ENCODE peak calls at places on chromosomes 1 and 21, in six cellular contexts. One of them, this sample, is unnamed.

GRCh38 chr21:9735421-9735961 is 785.9 kb upstream of the TPTE start:
- DNase-seq in ascending aorta: no peak
- DNase-seq in heart left ventricle: no peak
- DNase-seq in astrocyte: no peak
- DNase-seq in SK-N-SH: no peak
- DNase-seq in Peyer's patch: no peak
- DNase-seq in this sample: no peak

GRCh38 chr1:5944069-5944847 is 48.0 kb downstream of the NPHP4 start:
- DNase-seq in ascending aorta: no peak
- DNase-seq in heart left ventricle: no peak
- DNase-seq in astrocyte: no peak
- DNase-seq in SK-N-SH: no peak
- DNase-seq in Peyer's patch: no peak
- DNase-seq in this sample: no peak

GRCh38 chr1:230270185-230270939 is 155.8 kb downstream of the PGBD5 start:
- DNase-seq in ascending aorta: no peak
- DNase-seq in heart left ventricle: no peak
- DNase-seq in astrocyte: peak; percentile 56
- DNase-seq in SK-N-SH: peak; percentile 66
- DNase-seq in Peyer's patch: no peak
- DNase-seq in this sample: no peak

GRCh38 chr1:110582378-110582777 is 23.8 kb downstream of the KCNA2 start:
- DNase-seq in ascending aorta: no peak
- DNase-seq in heart left ventricle: no peak
- DNase-seq in astrocyte: no peak
- DNase-seq in SK-N-SH: no peak
- DNase-seq in Peyer's patch: no peak
- DNase-seq in this sample: no peak

GRCh38 chr21:28235169-28235892 is 757.3 kb downstream of the LTN1 start:
- DNase-seq in ascending aorta: no peak
- DNase-seq in heart left ventricle: no peak
- DNase-seq in astrocyte: no peak
- DNase-seq in SK-N-SH: no peak
- DNase-seq in Peyer's patch: no peak
- DNase-seq in this sample: peak; percentile 9

GRCh38 chr1:18569811-18570545 is 60.7 kb upstream of the PAX7 start:
- DNase-seq in ascending aorta: no peak
- DNase-seq in heart left ventricle: no peak
- DNase-seq in astrocyte: no peak
- DNase-seq in SK-N-SH: peak; percentile 32
- DNase-seq in Peyer's patch: no peak
- DNase-seq in this sample: no peak

GRCh38 chr21:33395866-33396265 is 7.3 kb upstream of the IFNGR2 start:
- DNase-seq in ascending aorta: no peak
- DNase-seq in heart left ventricle: no peak
- DNase-seq in astrocyte: peak; percentile 70
- DNase-seq in SK-N-SH: no peak
- DNase-seq in Peyer's patch: no peak
- DNase-seq in this sample: no peak

GRCh38 chr1:197876894-197877293 is 25.5 kb upstream of the C1orf53 start:
- DNase-seq in ascending aorta: no peak
- DNase-seq in heart left ventricle: no peak
- DNase-seq in astrocyte: no peak
- DNase-seq in SK-N-SH: no peak
- DNase-seq in Peyer's patch: no peak
- DNase-seq in this sample: no peak

GRCh38 chr21:37415938-37416337 is 49.4 kb downstream of the DYRK1A start:
- DNase-seq in ascending aorta: no peak
- DNase-seq in heart left ventricle: no peak
- DNase-seq in astrocyte: no peak
- DNase-seq in SK-N-SH: no peak
- DNase-seq in Peyer's patch: no peak
- DNase-seq in this sample: no peak

GRCh38 chr1:18057643-18058042 is 50.0 kb upstream of the IGSF21 start:
- DNase-seq in ascending aorta: no peak
- DNase-seq in heart left ventricle: no peak
- DNase-seq in astrocyte: no peak
- DNase-seq in SK-N-SH: no peak
- DNase-seq in Peyer's patch: no peak
- DNase-seq in this sample: no peak

GRCh38 chr1:79100385-79100784 is 93.9 kb upstream of the ADGRL4 start:
- DNase-seq in ascending aorta: no peak
- DNase-seq in heart left ventricle: no peak
- DNase-seq in astrocyte: peak; percentile 91
- DNase-seq in SK-N-SH: no peak
- DNase-seq in Peyer's patch: no peak
- DNase-seq in this sample: no peak

GRCh38 chr1:152109231-152109997 is 5.8 kb downstream of the TCHH start:
- DNase-seq in ascending aorta: no peak
- DNase-seq in heart left ventricle: no peak
- DNase-seq in astrocyte: no peak
- DNase-seq in SK-N-SH: no peak
- DNase-seq in Peyer's patch: no peak
- DNase-seq in this sample: no peak

GRCh38 chr1:171267391-171267790 is 19.1 kb downstream of the FMO1 start:
- DNase-seq in ascending aorta: no peak
- DNase-seq in heart left ventricle: no peak
- DNase-seq in astrocyte: peak; percentile 56
- DNase-seq in SK-N-SH: no peak
- DNase-seq in Peyer's patch: no peak
- DNase-seq in this sample: no peak

GRCh38 chr1:74652711-74653131 is 20.9 kb downstream of the ERICH3 start:
- DNase-seq in ascending aorta: no peak
- DNase-seq in heart left ventricle: no peak
- DNase-seq in astrocyte: peak; percentile 98
- DNase-seq in SK-N-SH: no peak
- DNase-seq in Peyer's patch: no peak
- DNase-seq in this sample: no peak

GRCh38 chr1:220655961-220656720 is 34.0 kb upstream of the C1orf115 start:
- DNase-seq in ascending aorta: no peak
- DNase-seq in heart left ventricle: no peak
- DNase-seq in astrocyte: no peak
- DNase-seq in SK-N-SH: no peak
- DNase-seq in Peyer's patch: no peak
- DNase-seq in this sample: no peak

GRCh38 chr1:41282679-41283317 is 40.7 kb upstream of the SCMH1 start:
- DNase-seq in ascending aorta: no peak
- DNase-seq in heart left ventricle: peak; percentile 34
- DNase-seq in astrocyte: peak; percentile 8
- DNase-seq in SK-N-SH: peak; percentile 78
- DNase-seq in Peyer's patch: no peak
- DNase-seq in this sample: peak; percentile 79

GRCh38 chr21:44464351-44464750 is 9.0 kb downstream of the LRRC3 start:
- DNase-seq in ascending aorta: no peak
- DNase-seq in heart left ventricle: no peak
- DNase-seq in astrocyte: no peak
- DNase-seq in SK-N-SH: no peak
- DNase-seq in Peyer's patch: no peak
- DNase-seq in this sample: no peak

GRCh38 chr1:200150721-200151120 is 123.2 kb downstream of the NR5A2 start:
- DNase-seq in ascending aorta: no peak
- DNase-seq in heart left ventricle: no peak
- DNase-seq in astrocyte: peak; percentile 67
- DNase-seq in SK-N-SH: no peak
- DNase-seq in Peyer's patch: no peak
- DNase-seq in this sample: no peak

GRCh38 chr1:7262611-7263010 is 477.4 kb downstream of the CAMTA1 start:
- DNase-seq in ascending aorta: no peak
- DNase-seq in heart left ventricle: no peak
- DNase-seq in astrocyte: no peak
- DNase-seq in SK-N-SH: no peak
- DNase-seq in Peyer's patch: peak; percentile 68
- DNase-seq in this sample: no peak

GRCh38 chr1:212166296-212167039 is 118.7 kb upstream of the PPP2R5A start:
- DNase-seq in ascending aorta: no peak
- DNase-seq in heart left ventricle: no peak
- DNase-seq in astrocyte: no peak
- DNase-seq in SK-N-SH: no peak
- DNase-seq in Peyer's patch: no peak
- DNase-seq in this sample: no peak

GRCh38 chr1:192133350-192133950 is 24.8 kb upstream of the RGS18 start:
- DNase-seq in ascending aorta: no peak
- DNase-seq in heart left ventricle: no peak
- DNase-seq in astrocyte: peak; percentile 17
- DNase-seq in SK-N-SH: no peak
- DNase-seq in Peyer's patch: no peak
- DNase-seq in this sample: no peak

GRCh38 chr1:34742667-34743270 is 12.1 kb upstream of the GJB5 start:
- DNase-seq in ascending aorta: no peak
- DNase-seq in heart left ventricle: peak; percentile 66
- DNase-seq in astrocyte: no peak
- DNase-seq in SK-N-SH: peak; percentile 91
- DNase-seq in Peyer's patch: peak; percentile 91
- DNase-seq in this sample: peak; percentile 72
- TF ChIP-seq CTCF in ascending aorta: peak; percentile 95
- TF ChIP-seq CTCF in heart left ventricle: peak; percentile 92
- TF ChIP-seq CTCF in astrocyte: peak; percentile 73
- TF ChIP-seq CTCF in SK-N-SH: peak; percentile 82
- TF ChIP-seq CTCF in Peyer's patch: peak; percentile 92
- TF ChIP-seq CTCF in this sample: peak; percentile 99

GRCh38 chr1:65820983-65821382 is 28.3 kb downstream of the PDE4B start:
- DNase-seq in ascending aorta: no peak
- DNase-seq in heart left ventricle: no peak
- DNase-seq in astrocyte: peak; percentile 97
- DNase-seq in SK-N-SH: no peak
- DNase-seq in Peyer's patch: no peak
- DNase-seq in this sample: no peak

GRCh38 chr1:65830306-65830705 is 37.6 kb downstream of the PDE4B start:
- DNase-seq in ascending aorta: no peak
- DNase-seq in heart left ventricle: no peak
- DNase-seq in astrocyte: no peak
- DNase-seq in SK-N-SH: no peak
- DNase-seq in Peyer's patch: no peak
- DNase-seq in this sample: no peak

GRCh38 chr1:65824103-65824502 is 31.4 kb downstream of the PDE4B start:
- DNase-seq in ascending aorta: no peak
- DNase-seq in heart left ventricle: no peak
- DNase-seq in astrocyte: no peak
- DNase-seq in SK-N-SH: no peak
- DNase-seq in Peyer's patch: no peak
- DNase-seq in this sample: no peak

GRCh38 chr1:65827346-65827745 is 34.7 kb downstream of the PDE4B start:
- DNase-seq in ascending aorta: no peak
- DNase-seq in heart left ventricle: no peak
- DNase-seq in astrocyte: peak; percentile 48
- DNase-seq in SK-N-SH: no peak
- DNase-seq in Peyer's patch: no peak
- DNase-seq in this sample: no peak

DNA sequence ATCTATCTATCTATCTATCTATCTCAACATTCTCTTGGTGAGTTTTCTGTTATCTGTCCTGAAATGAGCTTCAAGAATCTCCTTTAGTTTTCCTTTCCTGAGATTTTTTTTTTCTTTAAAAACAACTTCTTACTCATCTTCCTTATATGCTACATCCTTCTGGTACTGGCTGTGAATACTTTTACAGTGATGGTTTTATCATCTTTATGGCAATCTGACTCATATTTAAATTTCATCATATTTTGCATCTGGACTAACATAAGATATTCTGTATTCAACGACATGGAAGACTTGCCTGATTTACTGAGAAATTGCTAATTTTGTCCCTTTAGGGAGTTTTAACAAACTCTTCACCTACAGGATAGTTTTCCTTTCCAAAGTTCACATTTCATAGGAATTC is 33.0 kb downstream of the PDE4B start:
- DNase-seq in ascending aorta: no peak
- DNase-seq in heart left ventricle: no peak
- DNase-seq in astrocyte: peak; percentile 61
- DNase-seq in SK-N-SH: no peak
- DNase-seq in Peyer's patch: no peak
- DNase-seq in this sample: no peak
- H3K27ac ChIP-seq in ascending aorta: no peak overlapping the region
- H3K27ac ChIP-seq in heart left ventricle: no peak overlapping the region
- H3K27ac ChIP-seq in astrocyte: peak overlapping the region; percentile 57
- H3K27ac ChIP-seq in SK-N-SH: peak overlapping the region; percentile 44
- H3K27ac ChIP-seq in Peyer's patch: no peak overlapping the region
- H3K27ac ChIP-seq in this sample: no peak overlapping the region

DNA sequence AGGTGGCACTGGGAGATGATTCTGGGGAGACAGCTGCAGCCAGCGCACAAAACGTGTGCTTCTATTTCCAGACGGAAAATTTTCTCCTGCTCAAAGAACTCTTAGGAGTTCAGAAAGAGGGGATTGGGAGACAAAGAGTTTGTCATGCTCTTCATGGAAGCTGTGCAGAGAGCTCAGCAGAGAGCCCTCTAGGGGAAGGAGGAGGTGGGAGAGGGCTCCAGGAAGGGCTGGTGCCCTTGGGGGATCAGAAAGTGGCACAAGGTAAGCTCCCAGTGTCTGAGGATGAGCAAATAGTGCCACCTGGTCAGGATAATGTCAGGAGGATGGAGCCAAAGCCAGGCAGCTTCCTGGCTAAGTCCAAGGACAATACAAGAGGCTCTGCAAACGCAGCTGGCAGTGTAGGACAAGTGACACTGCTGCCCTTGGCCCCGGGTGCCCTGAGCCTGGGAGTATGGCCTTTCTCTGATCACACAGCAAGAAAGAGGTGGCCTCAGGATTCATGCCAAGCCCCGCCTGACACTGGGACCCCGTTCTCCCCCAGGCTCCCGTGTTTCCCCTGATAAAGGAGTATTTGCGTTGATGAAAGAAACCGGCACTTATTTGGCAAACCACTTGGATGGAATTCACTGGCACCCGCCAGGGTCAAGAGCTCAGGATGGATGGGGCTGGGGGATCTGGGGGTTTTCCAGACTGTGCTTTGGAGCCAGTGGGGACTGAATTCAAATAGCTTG is 254.0 kb downstream of the PTPRU start:
- DNase-seq in ascending aorta: no peak
- DNase-seq in heart left ventricle: no peak
- DNase-seq in astrocyte: no peak
- DNase-seq in SK-N-SH: peak; percentile 53
- DNase-seq in Peyer's patch: no peak
- DNase-seq in this sample: peak; percentile 34
- TF ChIP-seq CTCF in ascending aorta: no peak
- TF ChIP-seq CTCF in heart left ventricle: no peak
- TF ChIP-seq CTCF in astrocyte: no peak
- TF ChIP-seq CTCF in SK-N-SH: no peak
- TF ChIP-seq CTCF in Peyer's patch: no peak
- TF ChIP-seq CTCF in this sample: peak; percentile 41

DNA sequence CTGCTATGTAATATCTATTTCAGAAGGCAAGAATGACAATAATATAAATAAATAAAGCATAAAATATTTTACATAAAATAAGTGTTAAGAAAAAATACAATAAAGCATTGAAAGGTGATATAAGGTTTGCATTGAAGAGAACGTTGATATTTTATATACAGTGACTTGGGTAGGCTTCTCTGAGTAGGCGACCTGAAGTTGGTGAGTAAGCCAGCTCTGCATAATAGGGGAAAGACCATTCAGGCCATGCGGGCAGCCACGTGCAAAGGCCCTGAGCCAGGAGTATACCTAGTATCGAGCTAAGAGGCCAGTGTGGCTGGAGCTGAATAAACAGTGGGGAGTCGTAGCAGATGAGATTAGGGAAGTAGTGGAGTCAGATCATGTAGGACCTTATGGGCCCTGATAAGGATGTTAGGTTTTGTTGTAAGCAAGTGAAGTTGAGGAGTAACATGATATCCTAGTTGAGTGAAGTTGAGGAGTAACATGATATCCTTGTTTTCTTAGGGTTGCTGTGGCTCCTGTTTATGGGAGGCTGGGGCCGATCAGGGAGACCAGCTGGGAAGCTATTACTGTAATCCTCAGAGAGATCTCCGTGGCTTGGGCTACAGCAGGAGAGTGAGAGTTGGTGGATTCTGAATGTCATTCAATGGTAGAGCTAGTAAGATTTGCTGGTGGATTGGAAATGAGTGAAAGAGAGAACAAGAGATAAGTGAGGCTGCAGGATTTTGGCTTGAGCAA is 22.0 kb downstream of the KCNK1 start:
- DNase-seq in ascending aorta: no peak
- DNase-seq in heart left ventricle: no peak
- DNase-seq in astrocyte: peak; percentile 74
- DNase-seq in SK-N-SH: no peak
- DNase-seq in Peyer's patch: no peak
- DNase-seq in this sample: peak; percentile 29
- H3K27ac ChIP-seq in ascending aorta: no peak overlapping the region
- H3K27ac ChIP-seq in heart left ventricle: no peak overlapping the region
- H3K27ac ChIP-seq in astrocyte: no peak overlapping the region
- H3K27ac ChIP-seq in SK-N-SH: no peak overlapping the region
- H3K27ac ChIP-seq in Peyer's patch: no peak overlapping the region
- H3K27ac ChIP-seq in this sample: no peak overlapping the region